ENCODE peak calls at places on chromosomes 6 and 20, in seven cellular contexts. One of them, this sample, is unnamed.

GRCh38 chr6:98787961-98788360 is 46.4 kb upstream of the POU3F2 start:
- DNase-seq in AG10803: no peak
- DNase-seq in ovary: no peak
- DNase-seq in GM06990: no peak
- DNase-seq in uterus: no peak
- DNase-seq in SK-N-SH: peak
- DNase-seq in tibial artery: no peak
- DNase-seq in this sample: no peak

GRCh38 chr6:98669371-98669770 is 165.0 kb upstream of the POU3F2 start:
- DNase-seq in AG10803: no peak
- DNase-seq in ovary: no peak
- DNase-seq in GM06990: no peak
- DNase-seq in uterus: no peak
- DNase-seq in SK-N-SH: no peak
- DNase-seq in tibial artery: no peak
- DNase-seq in this sample: no peak

GRCh38 chr6:40512340-40512739 is 74.8 kb downstream of the LRFN2 start:
- DNase-seq in AG10803: no peak
- DNase-seq in ovary: no peak
- DNase-seq in GM06990: no peak
- DNase-seq in uterus: no peak
- DNase-seq in SK-N-SH: peak
- DNase-seq in tibial artery: no peak
- DNase-seq in this sample: no peak

GRCh38 chr6:146946559-146946958 is 257.7 kb upstream of the STXBP5 start:
- DNase-seq in AG10803: no peak
- DNase-seq in ovary: no peak
- DNase-seq in GM06990: no peak
- DNase-seq in uterus: no peak
- DNase-seq in SK-N-SH: no peak
- DNase-seq in tibial artery: no peak
- DNase-seq in this sample: no peak

GRCh38 chr20:58039569-58040092 is 188.8 kb downstream of the ANKRD60 start:
- DNase-seq in AG10803: no peak
- DNase-seq in ovary: no peak
- DNase-seq in GM06990: no peak
- DNase-seq in uterus: no peak
- DNase-seq in SK-N-SH: peak
- DNase-seq in tibial artery: no peak
- DNase-seq in this sample: no peak

GRCh38 chr20:7352165-7352564 is 584.7 kb downstream of the BMP2 start:
- DNase-seq in AG10803: no peak
- DNase-seq in ovary: no peak
- DNase-seq in GM06990: no peak
- DNase-seq in uterus: no peak
- DNase-seq in SK-N-SH: no peak
- DNase-seq in tibial artery: no peak
- DNase-seq in this sample: no peak

GRCh38 chr6:142009647-142010046 is 123.1 kb upstream of the GJE1 start:
- DNase-seq in AG10803: peak
- DNase-seq in ovary: no peak
- DNase-seq in GM06990: no peak
- DNase-seq in uterus: no peak
- DNase-seq in SK-N-SH: no peak
- DNase-seq in tibial artery: no peak
- DNase-seq in this sample: peak

GRCh38 chr6:10595731-10596664 is 74.8 kb downstream of the GCNT2 start:
- DNase-seq in AG10803: no peak
- DNase-seq in ovary: no peak
- DNase-seq in GM06990: no peak
- DNase-seq in uterus: no peak
- DNase-seq in SK-N-SH: no peak
- DNase-seq in tibial artery: no peak
- DNase-seq in this sample: no peak

GRCh38 chr20:57801046-57801445 is 91.2 kb upstream of the PMEPA1 start:
- DNase-seq in AG10803: no peak
- DNase-seq in ovary: no peak
- DNase-seq in GM06990: no peak
- DNase-seq in uterus: no peak
- DNase-seq in SK-N-SH: no peak
- DNase-seq in tibial artery: no peak
- DNase-seq in this sample: no peak

GRCh38 chr6:33091957-33092356 is 16.2 kb downstream of the HLA-DPB1 start:
- DNase-seq in AG10803: no peak
- DNase-seq in ovary: no peak
- DNase-seq in GM06990: peak
- DNase-seq in uterus: no peak
- DNase-seq in SK-N-SH: peak
- DNase-seq in tibial artery: no peak
- DNase-seq in this sample: no peak

GRCh38 chr20:25540273-25540672 is 45.1 kb downstream of the NINL start:
- DNase-seq in AG10803: peak
- DNase-seq in ovary: no peak
- DNase-seq in GM06990: no peak
- DNase-seq in uterus: no peak
- DNase-seq in SK-N-SH: no peak
- DNase-seq in tibial artery: no peak
- DNase-seq in this sample: no peak

GRCh38 chr20:2767768-2768631 is 32.4 kb downstream of the CPXM1 start:
- DNase-seq in AG10803: peak
- DNase-seq in ovary: no peak
- DNase-seq in GM06990: no peak
- DNase-seq in uterus: peak
- DNase-seq in SK-N-SH: peak
- DNase-seq in tibial artery: peak
- DNase-seq in this sample: peak

GRCh38 chr20:3514012-3514642 is 43.3 kb downstream of the ATRN start:
- DNase-seq in AG10803: no peak
- DNase-seq in ovary: no peak
- DNase-seq in GM06990: no peak
- DNase-seq in uterus: no peak
- DNase-seq in SK-N-SH: no peak
- DNase-seq in tibial artery: no peak
- DNase-seq in this sample: no peak

GRCh38 chr6:145673504-145673903 is 61.8 kb downstream of the EPM2A start:
- DNase-seq in AG10803: no peak
- DNase-seq in ovary: no peak
- DNase-seq in GM06990: no peak
- DNase-seq in uterus: no peak
- DNase-seq in SK-N-SH: no peak
- DNase-seq in tibial artery: no peak
- DNase-seq in this sample: no peak

GRCh38 chr6:81894286-81894685 is 141.8 kb upstream of the TENT5A start:
- DNase-seq in AG10803: peak
- DNase-seq in ovary: peak
- DNase-seq in GM06990: no peak
- DNase-seq in uterus: no peak
- DNase-seq in SK-N-SH: no peak
- DNase-seq in tibial artery: no peak
- DNase-seq in this sample: peak

GRCh38 chr20:19806806-19807691 is 49.0 kb downstream of the RIN2 start:
- DNase-seq in AG10803: peak
- DNase-seq in ovary: no peak
- DNase-seq in GM06990: no peak
- DNase-seq in uterus: no peak
- DNase-seq in SK-N-SH: peak
- DNase-seq in tibial artery: no peak
- DNase-seq in this sample: peak

GRCh38 chr6:69866351-69867074 is at the start of gene COL19A1:
- DNase-seq in AG10803: no peak
- DNase-seq in ovary: no peak
- DNase-seq in GM06990: peak
- DNase-seq in uterus: no peak
- DNase-seq in SK-N-SH: peak
- DNase-seq in tibial artery: no peak
- DNase-seq in this sample: peak

GRCh38 chr6:136084403-136084802 is 165.7 kb downstream of the MTFR2 start:
- DNase-seq in AG10803: no peak
- DNase-seq in ovary: no peak
- DNase-seq in GM06990: no peak
- DNase-seq in uterus: no peak
- DNase-seq in SK-N-SH: no peak
- DNase-seq in tibial artery: no peak
- DNase-seq in this sample: no peak

GRCh38 chr20:14334306-14334930 is 3.0 kb downstream of the FLRT3 start:
- DNase-seq in AG10803: peak
- DNase-seq in ovary: peak
- DNase-seq in GM06990: no peak
- DNase-seq in uterus: peak
- DNase-seq in SK-N-SH: peak
- DNase-seq in tibial artery: no peak
- DNase-seq in this sample: peak

GRCh38 chr20:60395993-60396392 is 437.8 kb downstream of the CDH26 start:
- DNase-seq in AG10803: no peak
- DNase-seq in ovary: no peak
- DNase-seq in GM06990: no peak
- DNase-seq in uterus: no peak
- DNase-seq in SK-N-SH: peak
- DNase-seq in tibial artery: no peak
- DNase-seq in this sample: no peak
- H3K4me3 ChIP-seq in AG10803: no peak
- H3K4me3 ChIP-seq in ovary: no peak
- H3K4me3 ChIP-seq in GM06990: no peak
- H3K4me3 ChIP-seq in uterus: no peak
- H3K4me3 ChIP-seq in SK-N-SH: no peak
- H3K4me3 ChIP-seq in tibial artery: no peak
- H3K4me3 ChIP-seq in this sample: no peak

DNA sequence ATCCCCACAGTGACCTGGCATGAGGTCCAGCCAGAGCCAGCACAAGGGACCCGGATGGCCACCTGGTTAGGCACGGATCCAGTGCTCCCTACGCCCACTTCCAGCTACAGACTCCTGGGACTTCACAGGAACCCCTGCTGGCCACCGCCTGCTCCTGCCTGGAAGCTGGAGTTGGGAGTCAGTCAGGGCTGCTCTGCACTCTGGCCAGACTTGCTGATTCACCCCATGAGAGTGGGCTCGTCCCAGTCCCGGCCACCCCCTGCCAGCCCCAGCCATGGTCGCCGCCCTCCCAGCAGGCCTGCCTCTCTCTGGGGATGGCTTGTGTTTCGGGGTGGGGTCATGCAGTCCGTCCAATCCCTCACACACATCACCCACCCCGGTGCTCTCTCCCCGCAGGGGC is 125.8 kb downstream of the DLL1 start:
- DNase-seq in AG10803: no peak
- DNase-seq in ovary: peak
- DNase-seq in GM06990: no peak
- DNase-seq in uterus: peak
- DNase-seq in SK-N-SH: no peak
- DNase-seq in tibial artery: no peak
- DNase-seq in this sample: no peak
- TF ChIP-seq CTCF in AG10803: no peak
- TF ChIP-seq CTCF in ovary: no peak
- TF ChIP-seq CTCF in GM06990: no peak
- TF ChIP-seq CTCF in uterus: peak
- TF ChIP-seq CTCF in SK-N-SH: no peak
- TF ChIP-seq CTCF in tibial artery: no peak
- TF ChIP-seq CTCF in this sample: no peak

DNA sequence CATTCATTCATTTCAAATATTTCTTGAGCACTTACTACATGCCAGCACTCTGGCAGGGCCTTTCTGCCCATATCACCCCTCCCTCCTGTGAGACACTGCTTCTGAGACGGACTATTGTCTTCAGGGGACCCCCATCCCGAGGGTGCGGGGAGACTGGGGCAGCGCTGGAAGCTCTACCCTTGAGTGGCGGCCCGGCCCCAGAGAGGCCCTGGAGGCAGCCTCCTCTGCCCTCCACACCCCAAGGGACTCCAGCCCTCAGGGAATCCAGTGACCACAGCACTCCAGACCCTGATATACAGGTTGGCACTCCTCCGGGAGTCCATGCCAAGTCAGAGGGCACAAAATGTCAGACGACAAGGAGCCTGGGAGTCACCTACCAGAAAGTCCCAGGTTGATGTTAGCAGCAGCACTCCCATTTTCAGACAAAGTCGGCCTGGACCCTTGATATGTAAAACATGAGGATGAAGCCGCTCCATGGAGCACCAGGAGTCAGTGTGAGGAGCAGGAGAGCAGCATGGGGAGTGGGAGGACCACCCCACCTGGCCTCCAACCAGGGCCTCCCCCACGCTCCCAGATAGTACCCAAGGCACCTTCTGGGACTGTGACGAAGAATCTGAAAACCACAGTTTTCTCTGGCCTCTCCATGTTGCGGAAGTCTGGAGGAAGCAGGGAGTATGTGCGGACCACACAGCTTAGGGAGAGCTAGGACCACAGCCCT is 20.7 kb downstream of the TFEB start:
- DNase-seq in AG10803: no peak
- DNase-seq in ovary: no peak
- DNase-seq in GM06990: no peak
- DNase-seq in uterus: no peak
- DNase-seq in SK-N-SH: no peak
- DNase-seq in tibial artery: no peak
- DNase-seq in this sample: no peak
- H3K4me3 ChIP-seq in AG10803: no peak
- H3K4me3 ChIP-seq in ovary: no peak
- H3K4me3 ChIP-seq in GM06990: peak
- H3K4me3 ChIP-seq in uterus: no peak
- H3K4me3 ChIP-seq in SK-N-SH: no peak
- H3K4me3 ChIP-seq in tibial artery: no peak
- H3K4me3 ChIP-seq in this sample: no peak

GRCh38 chr6:111031151-111031550 is 49.3 kb downstream of the RPF2 start:
- DNase-seq in AG10803: no peak
- DNase-seq in ovary: no peak
- DNase-seq in GM06990: no peak
- DNase-seq in uterus: no peak
- DNase-seq in SK-N-SH: no peak
- DNase-seq in tibial artery: no peak
- DNase-seq in this sample: no peak

GRCh38 chr6:111024661-111025060 is 42.8 kb downstream of the RPF2 start:
- DNase-seq in AG10803: peak
- DNase-seq in ovary: no peak
- DNase-seq in GM06990: no peak
- DNase-seq in uterus: no peak
- DNase-seq in SK-N-SH: no peak
- DNase-seq in tibial artery: no peak
- DNase-seq in this sample: no peak

GRCh38 chr6:111030008-111031006 is 48.5 kb downstream of the RPF2 start:
- DNase-seq in AG10803: peak
- DNase-seq in ovary: peak
- DNase-seq in GM06990: no peak
- DNase-seq in uterus: no peak
- DNase-seq in SK-N-SH: peak
- DNase-seq in tibial artery: no peak
- DNase-seq in this sample: peak

GRCh38 chr6:111032493-111033140 is 50.8 kb downstream of the RPF2 start:
- DNase-seq in AG10803: no peak
- DNase-seq in ovary: no peak
- DNase-seq in GM06990: no peak
- DNase-seq in uterus: no peak
- DNase-seq in SK-N-SH: no peak
- DNase-seq in tibial artery: no peak
- DNase-seq in this sample: no peak

DNA sequence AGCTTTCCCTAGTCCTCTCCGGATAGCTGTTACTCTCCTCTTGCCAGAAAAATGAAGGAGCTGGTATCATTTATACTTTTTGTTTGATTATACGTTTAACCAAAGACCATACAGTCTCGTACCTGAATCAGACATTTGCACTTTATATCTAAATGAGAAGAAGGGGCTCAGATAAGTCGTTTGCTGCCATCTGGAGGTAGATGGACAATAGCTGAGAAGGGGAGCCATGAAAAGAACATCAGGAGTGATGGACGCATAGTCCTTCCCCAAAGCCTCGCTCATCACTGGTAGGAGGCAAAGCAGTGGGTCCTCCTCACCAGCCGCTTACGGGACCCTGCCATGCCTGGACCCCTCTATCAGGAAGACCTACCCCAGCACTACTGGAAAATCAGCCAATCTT is 45.4 kb downstream of the RPF2 start:
- DNase-seq in AG10803: no peak
- DNase-seq in ovary: no peak
- DNase-seq in GM06990: no peak
- DNase-seq in uterus: no peak
- DNase-seq in SK-N-SH: no peak
- DNase-seq in tibial artery: no peak
- DNase-seq in this sample: no peak
- TF ChIP-seq CTCF in AG10803: no peak
- TF ChIP-seq CTCF in ovary: no peak
- TF ChIP-seq CTCF in GM06990: peak
- TF ChIP-seq CTCF in uterus: no peak
- TF ChIP-seq CTCF in SK-N-SH: no peak
- TF ChIP-seq CTCF in tibial artery: no peak
- TF ChIP-seq CTCF in this sample: no peak